ENCODE peak calls at places on chromosomes 13 and 19, in nine cellular contexts. H, L, C, T, M, P, K, I and A are unnamed samples.

GRCh38 chr13:106433066-106433465 is 102.4 kb downstream of the EFNB2 start:
- DNase-seq in H (no peak), L (no peak), C (no peak), T (no peak), M (no peak), P (no peak), K (no peak), I (no peak), A (no peak)

GRCh38 chr19:14772467-14772866 is 5.9 kb downstream of the ADGRE2 start:
- DNase-seq in H (no peak), L (no peak), C (no peak), T (no peak), M (no peak), P (peak; percentile 5), K (no peak), I (no peak), A (no peak)

GRCh38 chr19:37551123-37551993 is 43.2 kb downstream of the ZNF571 start:
- DNase-seq in H (peak; percentile 77), L (no peak), C (peak; percentile 63), T (no peak), M (no peak), P (peak; percentile 55), K (peak; percentile 44), I (no peak), A (no peak)

GRCh38 chr13:39036212-39036611 is 1.7 kb downstream of the PROSER1 start:
- DNase-seq in H (no peak), L (no peak), C (no peak), T (no peak), M (no peak), P (no peak), K (peak; percentile 4), I (no peak), A (no peak)

GRCh38 chr13:78022164-78022877 is 103.7 kb upstream of the EDNRB start:
- DNase-seq in H (peak; percentile 17), L (peak; percentile 30), C (no peak), T (no peak), M (no peak), P (peak; percentile 66), K (peak; percentile 72), I (no peak), A (peak; percentile 5)

GRCh38 chr19:17091758-17092333 is 16.3 kb downstream of the MYO9B start:
- DNase-seq in H (peak; percentile 61), L (peak; percentile 43), C (peak; percentile 38), T (no peak), M (no peak), P (peak; percentile 85), K (no peak), I (no peak), A (no peak)

GRCh38 chr19:13143135-13143534 is 7.0 kb downstream of the STX10 start:
- DNase-seq in H (no peak), L (no peak), C (no peak), T (no peak), M (no peak), P (no peak), K (peak; percentile 82), I (no peak), A (no peak)

GRCh38 chr13:63628310-63628709 is 2212.7 kb upstream of the PCDH20 start:
- DNase-seq in H (no peak), L (no peak), C (no peak), T (no peak), M (no peak), P (no peak), K (no peak), I (no peak), A (no peak)

GRCh38 chr19:41707871-41708371 is 505 bp upstream of the CEACAM5 start:
- DNase-seq in H (no peak), L (no peak), C (no peak), T (no peak), M (no peak), P (peak; percentile 28), K (no peak), I (peak; percentile 56), A (no peak)

GRCh38 chr19:5621945-5622464 is 571 bp downstream of the SAFB2 start:
- DNase-seq in H (no peak), L (no peak), C (no peak), T (no peak), M (no peak), P (peak; percentile 56), K (no peak), I (no peak), A (no peak)
- TF ChIP-seq POLR2A in H (no peak), L (no peak), C (no peak), T (no peak), M (no peak), P (no peak), K (no peak), I (no peak), A (no peak)

GRCh38 chr13:108955741-108956140 is 326.3 kb downstream of the MYO16 start:
- DNase-seq in H (no peak), L (no peak), C (no peak), T (no peak), M (no peak), P (no peak), K (no peak), I (no peak), A (no peak)
- TF ChIP-seq POLR2A in H (no peak), L (no peak), C (no peak), T (no peak), M (no peak), P (no peak), K (no peak), I (no peak), A (no peak)

GRCh38 chr19:47113446-47114348 is at the start of gene ZC3H4:
- DNase-seq in H (peak; percentile 89), L (peak; percentile 97), C (peak; percentile 92), T (peak; percentile 46), M (peak; percentile 90), P (peak; percentile 98), K (peak; percentile 93), I (peak; percentile 99), A (peak; percentile 69)
- TF ChIP-seq POLR2A in H (peak; percentile 69), L (no peak), C (peak; percentile 92), T (no peak), M (no peak), P (peak; percentile 75), K (peak; percentile 96), I (peak; percentile 30), A (no peak)

DNA sequence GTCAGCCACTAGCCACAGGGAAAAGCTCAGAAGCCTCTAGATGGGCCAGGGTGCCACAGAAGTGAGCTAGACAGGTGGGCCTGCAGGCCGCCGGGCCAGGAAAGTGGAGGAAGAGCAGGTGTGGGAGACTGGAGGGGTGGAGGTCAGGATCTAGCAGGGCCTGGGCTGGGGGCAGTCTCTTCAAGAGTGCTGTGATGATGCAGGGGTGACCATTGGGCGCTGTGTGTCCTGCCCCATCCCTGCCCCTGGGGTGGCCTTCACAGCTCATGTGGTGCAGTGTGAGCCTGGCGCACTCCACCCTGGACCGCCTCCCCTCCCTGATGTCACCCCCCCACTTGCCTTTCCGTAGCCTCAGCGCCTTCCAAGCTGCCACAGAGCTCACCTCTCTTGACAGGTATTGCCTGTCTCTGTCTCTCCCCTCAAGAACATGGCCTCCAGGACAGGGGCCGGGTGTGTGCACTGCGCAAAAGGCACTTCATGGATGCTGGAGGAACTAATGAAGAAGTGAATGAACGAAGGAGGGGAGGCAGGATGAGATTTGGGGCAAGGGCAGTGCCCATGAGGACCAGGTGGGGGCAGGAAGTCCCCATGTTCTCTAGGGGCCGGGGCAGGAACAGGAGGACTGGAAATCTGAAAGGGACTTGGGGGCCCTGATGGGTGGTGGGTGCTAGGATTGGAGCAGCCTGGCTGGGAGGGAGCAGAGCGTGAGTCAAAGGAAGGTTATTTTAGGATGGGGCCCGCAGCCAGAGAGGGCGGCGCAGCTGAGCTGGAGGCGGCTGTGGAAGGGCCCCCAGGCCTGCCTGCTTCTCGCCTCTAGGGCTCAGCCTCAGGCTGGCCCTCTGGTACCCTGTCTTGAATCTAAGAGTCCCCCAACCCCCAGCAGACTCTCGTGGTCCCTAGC is 6.6 kb downstream of the SSBP4 start:
- DNase-seq in H (no peak), L (no peak), C (no peak), T (no peak), M (no peak), P (peak; percentile 59), K (peak; percentile 62), I (no peak), A (peak; percentile 90)
- TF ChIP-seq POLR2A in H (no peak), L (no peak), C (no peak), T (no peak), M (no peak), P (no peak), K (no peak), I (no peak), A (no peak)

GRCh38 chr19:55606817-55607216 is 1.4 kb downstream of the ZNF865 start:
- DNase-seq in H (no peak), L (no peak), C (no peak), T (no peak), M (no peak), P (no peak), K (no peak), I (no peak), A (no peak)

GRCh38 chr19:55606471-55606787 is 982 bp downstream of the ZNF865 start:
- DNase-seq in H (no peak), L (no peak), C (no peak), T (no peak), M (no peak), P (no peak), K (no peak), I (no peak), A (no peak)

GRCh38 chr19:55605207-55605636 is 225 bp upstream of the ZNF865 start:
- DNase-seq in H (peak; percentile 90), L (peak; percentile 99), C (peak; percentile 88), T (peak; percentile 81), M (peak; percentile 92), P (peak; percentile 99), K (peak; percentile 96), I (peak; percentile 96), A (peak; percentile 100)

GRCh38 chr19:55603581-55604292 is 1.7 kb upstream of the ZNF865 start:
- DNase-seq in H (no peak), L (no peak), C (peak; percentile 39), T (no peak), M (no peak), P (no peak), K (no peak), I (no peak), A (no peak)

GRCh38 chr19:55605637-55606470 is at the start of gene ZNF865:
- DNase-seq in H (no peak), L (peak; percentile 77), C (peak; percentile 75), T (no peak), M (peak; percentile 69), P (peak; percentile 88), K (peak; percentile 87), I (peak; percentile 88), A (peak; percentile 99)
- TF ChIP-seq POLR2A in H (no peak), L (no peak), C (no peak), T (no peak), M (no peak), P (no peak), K (peak; percentile 55), I (no peak), A (peak; percentile 43)